ENCODE peak calls at places on chromosomes 3 and 15, in four cellular contexts. One of them, this sample, is unnamed.
A peak's percentile ranks its signal among the peaks of the same experiment; 100 is the strongest.

GRCh38 chr3:177800565-177800964 is 603.3 kb upstream of the TBL1XR1 start:
- DNase-seq in cardiac fibroblast: no peak
- DNase-seq in Peyer's patch: no peak
- DNase-seq in astrocyte: peak; percentile 41
- DNase-seq in this sample: no peak

GRCh38 chr3:47016934-47017435 is 37.5 kb downstream of the NBEAL2 start:
- DNase-seq in astrocyte: peak; percentile 88
- DNase-seq in Peyer's patch: peak; percentile 72
- DNase-seq in cardiac fibroblast: peak; percentile 67
- DNase-seq in this sample: peak; percentile 77

GRCh38 chr3:141812091-141812490 is 48.9 kb downstream of the GRK7 start:
- DNase-seq in Peyer's patch: no peak
- DNase-seq in cardiac fibroblast: no peak
- DNase-seq in astrocyte: peak; percentile 75
- DNase-seq in this sample: no peak

GRCh38 chr3:128197855-128198254 is 44.6 kb downstream of the EEFSEC start:
- DNase-seq in astrocyte: no peak
- DNase-seq in Peyer's patch: no peak
- DNase-seq in cardiac fibroblast: no peak
- DNase-seq in this sample: no peak

GRCh38 chr3:113557374-113557773 is 25.0 kb downstream of the SIDT1 start:
- DNase-seq in Peyer's patch: no peak
- DNase-seq in astrocyte: peak; percentile 11
- DNase-seq in cardiac fibroblast: peak; percentile 34
- DNase-seq in this sample: peak; percentile 83

GRCh38 chr15:31488437-31489204 is 162.0 kb downstream of the KLF13 start:
- DNase-seq in astrocyte: peak; percentile 81
- DNase-seq in cardiac fibroblast: peak; percentile 94
- DNase-seq in Peyer's patch: peak; percentile 79
- DNase-seq in this sample: peak; percentile 88

GRCh38 chr3:122013448-122013925 is 8.6 kb downstream of the ILDR1 start:
- DNase-seq in astrocyte: no peak
- DNase-seq in cardiac fibroblast: no peak
- DNase-seq in Peyer's patch: no peak
- DNase-seq in this sample: peak; percentile 86

GRCh38 chr3:191390580-191390979 is 60.3 kb upstream of the UTS2B start:
- DNase-seq in astrocyte: no peak
- DNase-seq in cardiac fibroblast: no peak
- DNase-seq in Peyer's patch: no peak
- DNase-seq in this sample: no peak

GRCh38 chr3:188950832-188951489 is 220.8 kb upstream of the TPRG1 start:
- DNase-seq in astrocyte: peak; percentile 98
- DNase-seq in Peyer's patch: peak; percentile 84
- DNase-seq in cardiac fibroblast: peak; percentile 99
- DNase-seq in this sample: peak; percentile 94

GRCh38 chr3:62027231-62027630 is 346.1 kb downstream of the FEZF2 start:
- DNase-seq in Peyer's patch: no peak
- DNase-seq in astrocyte: no peak
- DNase-seq in cardiac fibroblast: no peak
- DNase-seq in this sample: no peak

DNA sequence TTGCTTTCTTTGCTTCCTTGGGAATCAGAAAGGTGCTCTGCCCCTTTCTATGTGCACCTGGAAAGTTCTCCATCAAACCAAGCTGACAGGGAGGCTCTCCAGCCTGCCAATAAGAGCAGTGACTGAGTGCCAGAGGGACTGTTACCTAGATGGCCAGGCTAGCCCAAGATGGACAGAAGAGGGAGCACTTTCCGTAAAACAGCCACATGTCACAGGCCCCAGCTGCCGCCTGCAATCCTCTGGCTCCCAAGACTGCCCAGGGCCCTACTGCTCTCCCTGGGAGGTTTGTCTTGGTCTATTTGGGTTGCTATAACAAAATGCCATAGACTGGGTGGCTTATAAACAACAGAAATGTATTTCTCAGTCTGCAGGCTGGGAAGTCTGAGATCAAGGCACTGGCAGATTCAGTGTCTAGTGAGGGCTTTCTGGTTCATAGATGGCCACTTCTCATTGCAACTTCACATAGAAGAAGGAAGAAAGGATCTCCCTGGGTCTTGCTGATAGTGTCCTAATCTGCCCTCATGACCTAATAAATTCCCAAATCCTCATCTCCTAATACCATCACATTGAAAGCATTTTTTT is 72.3 kb downstream of the TAMM41 start:
- DNase-seq in Peyer's patch: peak; percentile 55
- DNase-seq in cardiac fibroblast: peak; percentile 49
- DNase-seq in astrocyte: no peak
- DNase-seq in this sample: peak; percentile 77
- TF ChIP-seq CTCF in Peyer's patch: no peak
- TF ChIP-seq CTCF in cardiac fibroblast: peak; percentile 61
- TF ChIP-seq CTCF in astrocyte: peak; percentile 39
- TF ChIP-seq CTCF in this sample: peak; percentile 75

DNA sequence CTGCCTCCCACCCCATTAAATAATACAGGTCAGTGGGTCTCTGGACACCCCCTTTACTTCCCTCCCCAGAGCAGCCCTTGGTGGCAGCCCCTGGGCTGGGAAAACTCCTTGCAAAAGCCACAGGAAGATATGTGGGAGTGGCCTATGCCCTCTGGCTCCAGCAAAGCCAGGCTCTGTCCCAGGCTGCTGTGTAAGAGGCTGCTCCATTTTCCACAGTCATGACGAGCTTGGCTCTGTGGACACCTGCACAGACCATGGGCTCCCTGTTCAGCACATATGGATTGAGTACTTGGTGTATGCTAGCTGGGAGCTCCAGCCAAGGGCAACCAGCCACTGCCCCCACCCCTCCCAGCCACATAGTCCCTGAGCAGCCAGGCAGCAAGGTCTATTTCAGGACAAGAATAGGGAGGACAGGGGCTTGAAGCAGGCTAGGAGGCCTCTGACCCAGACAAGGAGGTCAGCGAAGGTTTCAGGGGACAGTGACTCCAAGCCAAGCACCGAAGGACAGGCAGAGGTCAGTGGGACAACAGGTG is 12.9 kb downstream of the CACNA2D2 start:
- DNase-seq in cardiac fibroblast: no peak
- DNase-seq in astrocyte: no peak
- DNase-seq in Peyer's patch: no peak
- DNase-seq in this sample: no peak
- H3K4me3 ChIP-seq in cardiac fibroblast: no peak overlapping the region
- H3K4me3 ChIP-seq in astrocyte: no peak overlapping the region
- H3K4me3 ChIP-seq in Peyer's patch: no peak overlapping the region
- H3K4me3 ChIP-seq in this sample: no peak overlapping the region

GRCh38 chr3:174216948-174217718 is 642.0 kb upstream of the NAALADL2 start:
- DNase-seq in cardiac fibroblast: no peak
- DNase-seq in astrocyte: no peak
- DNase-seq in Peyer's patch: no peak
- DNase-seq in this sample: no peak

GRCh38 chr3:174223042-174223441 is 636.1 kb upstream of the NAALADL2 start:
- DNase-seq in cardiac fibroblast: no peak
- DNase-seq in Peyer's patch: no peak
- DNase-seq in astrocyte: no peak
- DNase-seq in this sample: no peak

GRCh38 chr3:174218011-174218410 is 641.1 kb upstream of the NAALADL2 start:
- DNase-seq in cardiac fibroblast: no peak
- DNase-seq in Peyer's patch: no peak
- DNase-seq in astrocyte: no peak
- DNase-seq in this sample: no peak

GRCh38 chr3:174221155-174221554 is 638.0 kb upstream of the NAALADL2 start:
- DNase-seq in Peyer's patch: no peak
- DNase-seq in astrocyte: no peak
- DNase-seq in cardiac fibroblast: no peak
- DNase-seq in this sample: no peak

GRCh38 chr3:174219738-174220137 is 639.4 kb upstream of the NAALADL2 start:
- DNase-seq in astrocyte: no peak
- DNase-seq in cardiac fibroblast: no peak
- DNase-seq in Peyer's patch: no peak
- DNase-seq in this sample: no peak
- TF ChIP-seq CTCF in astrocyte: no peak
- TF ChIP-seq CTCF in cardiac fibroblast: no peak
- TF ChIP-seq CTCF in Peyer's patch: no peak
- TF ChIP-seq CTCF in this sample: no peak

GRCh38 chr3:151841801-151842200 is 27.9 kb downstream of the AADAC start:
- DNase-seq in Peyer's patch: no peak
- DNase-seq in cardiac fibroblast: no peak
- DNase-seq in astrocyte: peak; percentile 44
- DNase-seq in this sample: no peak

GRCh38 chr3:151835751-151836550 is 22.0 kb downstream of the AADAC start:
- DNase-seq in cardiac fibroblast: peak; percentile 66
- DNase-seq in astrocyte: peak; percentile 78
- DNase-seq in Peyer's patch: no peak
- DNase-seq in this sample: no peak

GRCh38 chr3:151837057-151837456 is 23.1 kb downstream of the AADAC start:
- DNase-seq in Peyer's patch: no peak
- DNase-seq in astrocyte: peak; percentile 80
- DNase-seq in cardiac fibroblast: peak; percentile 61
- DNase-seq in this sample: peak; percentile 97

GRCh38 chr3:151839313-151839631 is 25.4 kb downstream of the AADAC start:
- DNase-seq in cardiac fibroblast: no peak
- DNase-seq in Peyer's patch: no peak
- DNase-seq in astrocyte: no peak
- DNase-seq in this sample: no peak

DNA sequence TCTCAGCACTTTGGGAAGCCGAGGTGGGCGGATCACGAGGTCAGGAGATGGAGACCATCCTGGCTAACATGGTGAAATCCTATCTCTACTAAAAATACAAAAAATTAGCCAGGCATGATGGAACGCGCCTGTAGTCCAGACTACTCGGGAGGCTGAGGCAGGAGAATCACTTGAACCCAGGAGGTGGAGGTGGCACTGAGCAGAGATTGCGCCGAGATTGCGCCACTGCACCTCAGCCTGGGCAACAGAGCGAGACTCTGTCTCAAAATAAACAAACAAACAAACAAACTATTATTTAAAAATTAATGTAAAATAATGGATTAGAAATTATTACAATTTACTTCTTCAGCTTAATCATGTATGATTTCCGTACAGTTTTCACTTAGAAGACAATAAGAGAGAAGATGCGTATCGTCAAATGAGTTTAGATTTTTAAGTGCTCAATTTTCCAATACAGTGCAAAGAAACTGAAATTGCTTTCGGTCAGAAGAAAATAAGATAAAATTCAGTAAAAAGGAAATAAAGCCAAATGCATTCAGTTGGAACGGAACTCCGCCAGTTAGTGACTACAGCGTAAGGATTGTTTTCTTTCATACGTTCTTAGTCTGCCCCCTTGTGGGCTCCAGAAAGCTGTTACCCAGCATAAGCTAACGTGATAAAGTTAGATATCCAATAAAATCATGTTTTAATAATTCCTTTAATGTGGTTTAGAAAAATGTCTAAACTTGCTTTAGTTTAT is 24.8 kb downstream of the AADAC start:
- DNase-seq in cardiac fibroblast: peak; percentile 94
- DNase-seq in Peyer's patch: peak; percentile 81
- DNase-seq in astrocyte: peak; percentile 67
- DNase-seq in this sample: peak; percentile 84
- H3K4me3 ChIP-seq in cardiac fibroblast: peak overlapping the region; percentile 15
- H3K4me3 ChIP-seq in Peyer's patch: no peak overlapping the region
- H3K4me3 ChIP-seq in astrocyte: no peak overlapping the region
- H3K4me3 ChIP-seq in this sample: no peak overlapping the region

GRCh38 chr3:137304313-137305056 is 346.7 kb downstream of the IL20RB start:
- DNase-seq in Peyer's patch: no peak
- DNase-seq in astrocyte: no peak
- DNase-seq in cardiac fibroblast: no peak
- DNase-seq in this sample: no peak
- TF ChIP-seq CTCF in Peyer's patch: no peak
- TF ChIP-seq CTCF in astrocyte: no peak
- TF ChIP-seq CTCF in cardiac fibroblast: no peak
- TF ChIP-seq CTCF in this sample: no peak

GRCh38 chr15:74531144-74531811 is 9.7 kb upstream of the ARID3B start:
- DNase-seq in cardiac fibroblast: peak; percentile 70
- DNase-seq in astrocyte: peak; percentile 98
- DNase-seq in Peyer's patch: no peak
- DNase-seq in this sample: peak; percentile 84
- H3K4me3 ChIP-seq in cardiac fibroblast: no peak overlapping the region
- H3K4me3 ChIP-seq in astrocyte: no peak overlapping the region
- H3K4me3 ChIP-seq in Peyer's patch: no peak overlapping the region
- H3K4me3 ChIP-seq in this sample: no peak overlapping the region

GRCh38 chr3:164806188-164806587 is 272.1 kb downstream of the SI start:
- DNase-seq in astrocyte: no peak
- DNase-seq in cardiac fibroblast: no peak
- DNase-seq in Peyer's patch: no peak
- DNase-seq in this sample: peak; percentile 0
- TF ChIP-seq CTCF in astrocyte: no peak
- TF ChIP-seq CTCF in cardiac fibroblast: no peak
- TF ChIP-seq CTCF in Peyer's patch: no peak
- TF ChIP-seq CTCF in this sample: no peak